ENCODE peak calls at places on chromosomes 1 and 21, in seven cellular contexts. J is astrocyte, V is iris pigment epithelial cell, R is substantia nigra, B is COR-L47, D is kidney glomerular epithelial cell, X is NCI-H1092 treated with DMSO at 0.1 percent for 48 hours. E is an unnamed sample.

GRCh38 chr1:60173006-60173405 is 99.4 kb upstream of the C1orf87 start:
- DNase-seq in J (no peak), V (no peak), R (no peak), B (peak), D (no peak), X (no peak), E (no peak)

GRCh38 chr1:184310157-184310819 is 76.5 kb upstream of the C1orf21 start:
- DNase-seq in J (no peak), V (no peak), R (no peak), B (no peak), D (no peak), X (no peak), E (no peak)

GRCh38 chr1:228314315-228314657 is 92.3 kb downstream of the TRIM11 start:
- DNase-seq in J (no peak), V (no peak), R (no peak), B (no peak), D (no peak), X (no peak), E (no peak)

GRCh38 chr1:165174485-165174884 is 182.0 kb downstream of the LMX1A start:
- DNase-seq in J (no peak), V (no peak), R (no peak), B (no peak), D (no peak), X (no peak), E (no peak)

GRCh38 chr1:119885903-119886783 is 10.2 kb downstream of the ADAM30 start:
- DNase-seq in J (no peak), V (peak), R (no peak), B (peak), D (no peak), X (peak), E (no peak)

GRCh38 chr1:183711691-183712401 is 58.7 kb upstream of the APOBEC4 start:
- DNase-seq in J (peak), V (peak), R (no peak), B (no peak), D (no peak), X (no peak), E (no peak)

GRCh38 chr1:109398343-109399225 is 866 bp upstream of the SORT1 start:
- DNase-seq in J (no peak), V (no peak), R (no peak), B (peak), D (no peak), X (peak), E (no peak)

GRCh38 chr1:234869182-234870019 is 259.2 kb downstream of the TOMM20 start:
- DNase-seq in J (no peak), V (no peak), R (no peak), B (no peak), D (no peak), X (no peak), E (no peak)

GRCh38 chr1:109112056-109112651 is 1.8 kb upstream of the ELAPOR1 start:
- DNase-seq in J (no peak), V (peak), R (no peak), B (peak), D (peak), X (no peak), E (no peak)

GRCh38 chr1:180919183-180919700 is 6.5 kb downstream of the KIAA1614 start:
- DNase-seq in J (no peak), V (no peak), R (no peak), B (no peak), D (no peak), X (no peak), E (no peak)

GRCh38 chr21:30924171-30924680 is 42.8 kb upstream of the KRTAP11-1 start:
- DNase-seq in J (no peak), V (no peak), R (no peak), B (no peak), D (no peak), X (no peak), E (no peak)

GRCh38 chr1:200738348-200738732 is 353 bp upstream of the CAMSAP2 start:
- DNase-seq in J (peak), V (no peak), R (no peak), B (no peak), D (no peak), X (no peak), E (no peak)

GRCh38 chr1:92483442-92484170 is 3.1 kb downstream of the GFI1 start:
- DNase-seq in J (no peak), V (no peak), R (no peak), B (peak), D (no peak), X (peak), E (no peak)

GRCh38 chr1:19123837-19124236 is 86.2 kb downstream of the UBR4 start:
- DNase-seq in J (no peak), V (no peak), R (peak), B (no peak), D (no peak), X (no peak), E (no peak)

GRCh38 chr1:153842006-153842471 is 66.8 kb downstream of the SLC27A3 start:
- DNase-seq in J (peak), V (peak), R (no peak), B (no peak), D (no peak), X (peak), E (no peak)

GRCh38 chr1:166884971-166885370 is 8.9 kb upstream of the TADA1 start:
- DNase-seq in J (no peak), V (no peak), R (no peak), B (no peak), D (no peak), X (no peak), E (no peak)

GRCh38 chr1:159980076-159980475 is 26.0 kb upstream of the SLAMF9 start:
- DNase-seq in J (no peak), V (no peak), R (no peak), B (no peak), D (no peak), X (no peak), E (no peak)

GRCh38 chr1:5504364-5504740 is 487.9 kb downstream of the NPHP4 start:
- DNase-seq in J (no peak), V (no peak), R (no peak), B (no peak), D (no peak), X (no peak), E (no peak)

GRCh38 chr1:19374926-19375325 is 62.8 kb downstream of the SLC66A1 start:
- DNase-seq in J (no peak), V (no peak), R (no peak), B (no peak), D (no peak), X (no peak), E (no peak)

GRCh38 chr1:77825356-77825709 is 45.9 kb downstream of the MIGA1 start:
- DNase-seq in J (peak), V (peak), R (no peak), B (peak), D (peak), X (peak), E (no peak)

GRCh38 chr1:63742526-63742925 is 31.3 kb upstream of the ROR1 start:
- DNase-seq in J (no peak), V (no peak), R (no peak), B (no peak), D (no peak), X (no peak), E (no peak)

GRCh38 chr1:147627435-147628110 is 42.8 kb downstream of the ACP6 start:
- DNase-seq in J (no peak), V (peak), R (no peak), B (peak), D (peak), X (peak), E (no peak)

E was measured in esophagus squamous epithelium.